ENCODE peak calls at places on chromosomes 4 and X, in six cellular contexts. One of them, this sample, is unnamed.

GRCh38 chr4:149102765-149103164 is 660.6 kb upstream of the NR3C2 start:
- DNase-seq in mesendoderm: no peak
- DNase-seq in HCT116: no peak
- DNase-seq in PC-3: no peak
- DNase-seq in neuronal stem cell: no peak
- DNase-seq in colonic mucosa: no peak
- DNase-seq in this sample: no peak

GRCh38 chrX:11398785-11399184 is 105.6 kb downstream of the AMELX start:
- DNase-seq in mesendoderm: no peak
- DNase-seq in HCT116: no peak
- DNase-seq in PC-3: peak
- DNase-seq in neuronal stem cell: no peak
- DNase-seq in colonic mucosa: no peak
- DNase-seq in this sample: no peak

GRCh38 chr4:156505341-156505955 is 466.2 kb downstream of the PDGFC start:
- DNase-seq in mesendoderm: peak
- DNase-seq in HCT116: no peak
- DNase-seq in PC-3: no peak
- DNase-seq in neuronal stem cell: peak
- DNase-seq in colonic mucosa: no peak
- DNase-seq in this sample: no peak

GRCh38 chr4:80309301-80310004 is 26.1 kb upstream of the CFAP299 start:
- DNase-seq in mesendoderm: peak
- DNase-seq in HCT116: no peak
- DNase-seq in PC-3: peak
- DNase-seq in neuronal stem cell: no peak
- DNase-seq in colonic mucosa: no peak
- DNase-seq in this sample: no peak

GRCh38 chr4:88291003-88291402 is 6.6 kb upstream of the PPM1K start:
- DNase-seq in mesendoderm: no peak
- DNase-seq in HCT116: peak
- DNase-seq in PC-3: peak
- DNase-seq in neuronal stem cell: no peak
- DNase-seq in colonic mucosa: no peak
- DNase-seq in this sample: no peak

GRCh38 chr4:158858410-158859189 is 89.8 kb downstream of the FNIP2 start:
- DNase-seq in mesendoderm: no peak
- DNase-seq in HCT116: no peak
- DNase-seq in PC-3: peak
- DNase-seq in neuronal stem cell: no peak
- DNase-seq in colonic mucosa: no peak
- DNase-seq in this sample: no peak

GRCh38 chr4:13627185-13627605 is 330 bp downstream of the BOD1L1 start:
- DNase-seq in mesendoderm: peak
- DNase-seq in HCT116: no peak
- DNase-seq in PC-3: no peak
- DNase-seq in neuronal stem cell: peak
- DNase-seq in colonic mucosa: peak
- DNase-seq in this sample: peak

GRCh38 chrX:13489451-13489850 is 80.0 kb upstream of the EGFL6 start:
- DNase-seq in mesendoderm: no peak
- DNase-seq in HCT116: no peak
- DNase-seq in PC-3: peak
- DNase-seq in neuronal stem cell: no peak
- DNase-seq in colonic mucosa: peak
- DNase-seq in this sample: no peak

GRCh38 chr4:107060388-107060787 is 24.3 kb upstream of the DKK2 start:
- DNase-seq in mesendoderm: no peak
- DNase-seq in HCT116: no peak
- DNase-seq in PC-3: no peak
- DNase-seq in neuronal stem cell: no peak
- DNase-seq in colonic mucosa: no peak
- DNase-seq in this sample: no peak

GRCh38 chrX:119549327-119550016 is 15.7 kb downstream of the STEEP1 start:
- DNase-seq in mesendoderm: no peak
- DNase-seq in HCT116: no peak
- DNase-seq in PC-3: no peak
- DNase-seq in neuronal stem cell: no peak
- DNase-seq in colonic mucosa: no peak
- DNase-seq in this sample: no peak
- H3K9ac ChIP-seq in mesendoderm: no peak
- H3K9ac ChIP-seq in HCT116: no peak
- H3K9ac ChIP-seq in PC-3: no peak
- H3K9ac ChIP-seq in neuronal stem cell: no peak
- H3K9ac ChIP-seq in colonic mucosa: no peak
- H3K9ac ChIP-seq in this sample: no peak

GRCh38 chr4:153087671-153088194 is 116.5 kb upstream of the TRIM2 start:
- DNase-seq in mesendoderm: no peak
- DNase-seq in HCT116: no peak
- DNase-seq in PC-3: no peak
- DNase-seq in neuronal stem cell: no peak
- DNase-seq in colonic mucosa: no peak
- DNase-seq in this sample: no peak
- H3K27ac ChIP-seq in mesendoderm: no peak
- H3K27ac ChIP-seq in HCT116: no peak
- H3K27ac ChIP-seq in PC-3: no peak
- H3K27ac ChIP-seq in neuronal stem cell: no peak
- H3K27ac ChIP-seq in colonic mucosa: no peak
- H3K27ac ChIP-seq in this sample: no peak

DNA sequence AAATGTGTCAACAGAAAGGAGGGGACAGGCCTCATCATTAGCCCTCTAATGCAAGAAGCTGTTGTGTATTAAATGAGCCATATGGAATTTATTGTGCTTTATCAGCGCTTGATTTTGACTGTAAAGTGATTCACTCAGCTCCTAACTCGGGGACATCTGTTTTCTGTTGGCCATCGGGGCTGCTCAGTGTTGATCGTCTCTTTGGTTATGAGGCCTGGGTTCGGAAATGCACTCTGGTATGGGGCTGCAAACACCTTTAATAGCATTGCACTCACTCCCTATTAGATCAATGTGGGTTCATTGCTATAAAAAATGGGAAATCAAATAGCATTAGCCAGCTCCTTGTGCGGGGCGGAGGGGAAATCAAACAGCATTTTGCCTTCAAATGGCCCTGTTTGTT is 6.4 kb downstream of the ARX start:
- DNase-seq in mesendoderm: no peak
- DNase-seq in HCT116: no peak
- DNase-seq in PC-3: no peak
- DNase-seq in neuronal stem cell: no peak
- DNase-seq in colonic mucosa: no peak
- DNase-seq in this sample: no peak
- H3K9ac ChIP-seq in mesendoderm: no peak
- H3K9ac ChIP-seq in HCT116: no peak
- H3K9ac ChIP-seq in PC-3: no peak
- H3K9ac ChIP-seq in neuronal stem cell: no peak
- H3K9ac ChIP-seq in colonic mucosa: no peak
- H3K9ac ChIP-seq in this sample: no peak

GRCh38 chr4:72919464-72919863 is 150.1 kb downstream of the COX18 start:
- DNase-seq in mesendoderm: no peak
- DNase-seq in HCT116: no peak
- DNase-seq in PC-3: no peak
- DNase-seq in neuronal stem cell: no peak
- DNase-seq in colonic mucosa: no peak
- DNase-seq in this sample: no peak

GRCh38 chr4:72919937-72920336 is 149.6 kb downstream of the COX18 start:
- DNase-seq in mesendoderm: no peak
- DNase-seq in HCT116: no peak
- DNase-seq in PC-3: peak
- DNase-seq in neuronal stem cell: no peak
- DNase-seq in colonic mucosa: no peak
- DNase-seq in this sample: no peak

GRCh38 chr4:72918362-72918761 is 151.2 kb downstream of the COX18 start:
- DNase-seq in mesendoderm: no peak
- DNase-seq in HCT116: no peak
- DNase-seq in PC-3: no peak
- DNase-seq in neuronal stem cell: no peak
- DNase-seq in colonic mucosa: no peak
- DNase-seq in this sample: no peak
- H3K27ac ChIP-seq in mesendoderm: no peak
- H3K27ac ChIP-seq in HCT116: no peak
- H3K27ac ChIP-seq in PC-3: no peak
- H3K27ac ChIP-seq in neuronal stem cell: no peak
- H3K27ac ChIP-seq in colonic mucosa: no peak
- H3K27ac ChIP-seq in this sample: no peak

This sample was measured in DND-41.